ENCODE peak calls at places on chromosomes 16 and 17, in five cellular contexts. W is stimulated activated CD8-positive, alpha-beta memory T cell treated with anti-CD3 and anti-CD28 coated beads, Interleukin-4, amount 100 ng/mL, for 24 hours; B is AG04449; S is globus pallidus; P is head of caudate nucleus. F is an unnamed sample.

GRCh38 chr17:64651889-64652288 is 10.2 kb downstream of the SMURF2 start:
- DNase-seq in W (no peak), B (no peak), S (no peak), P (no peak), F (no peak)

GRCh38 chr16:66647866-66648265 is 43.4 kb downstream of the CMTM3 start:
- DNase-seq in W (no peak), B (no peak), S (no peak), P (no peak), F (no peak)

GRCh38 chr17:58020401-58020800 is 13.4 kb upstream of the SRSF1 start:
- DNase-seq in W (no peak), B (no peak), S (no peak), P (no peak), F (no peak)

GRCh38 chr16:88510091-88510719 is 57.1 kb downstream of the ZFPM1 start:
- DNase-seq in W (no peak), B (no peak), S (no peak), P (no peak), F (no peak)

GRCh38 chr16:28974437-28975157 is at the start of gene SPNS1:
- DNase-seq in W (peak), B (peak), S (peak), P (peak), F (peak)

GRCh38 chr17:57714660-57715059 is 30.4 kb downstream of the CCDC182 start:
- DNase-seq in W (no peak), B (no peak), S (no peak), P (no peak), F (no peak)

GRCh38 chr17:69250641-69251040 is 22.0 kb upstream of the ABCA10 start:
- DNase-seq in W (no peak), B (no peak), S (no peak), P (no peak), F (no peak)

GRCh38 chr17:65102788-65103187 is 34.4 kb upstream of the RGS9 start:
- DNase-seq in W (no peak), B (no peak), S (no peak), P (no peak), F (no peak)

GRCh38 chr17:55717432-55717831 is 5.2 kb downstream of the TMEM100 start:
- DNase-seq in W (no peak), B (no peak), S (no peak), P (no peak), F (no peak)

GRCh38 chr16:85187002-85187401 is 74.7 kb upstream of the CIBAR2 start:
- DNase-seq in W (no peak), B (no peak), S (peak), P (no peak), F (no peak)

GRCh38 chr17:17018612-17019429 is 23.4 kb upstream of the MPRIP start:
- DNase-seq in W (no peak), B (no peak), S (no peak), P (no peak), F (no peak)

GRCh38 chr17:48258317-48258716 is 150.8 kb downstream of the SNX11 start:
- DNase-seq in W (no peak), B (no peak), S (no peak), P (no peak), F (no peak)

GRCh38 chr17:6510321-6511023 is 45.9 kb downstream of the PITPNM3 start:
- DNase-seq in W (no peak), B (no peak), S (no peak), P (no peak), F (no peak)

GRCh38 chr17:63442549-63443035 is 3.5 kb downstream of the CYB561 start:
- DNase-seq in W (no peak), B (no peak), S (no peak), P (no peak), F (no peak)

GRCh38 chr17:56125830-56126819 is 27.1 kb upstream of the ANKFN1 start:
- DNase-seq in W (no peak), B (peak), S (no peak), P (no peak), F (no peak)

GRCh38 chr16:9092963-9093477 is 1.6 kb downstream of the HAPSTR1 start:
- DNase-seq in W (peak), B (no peak), S (peak), P (no peak), F (peak)

GRCh38 chr17:31918701-31919128 is 17.2 kb upstream of the UTP6 start:
- DNase-seq in W (no peak), B (no peak), S (no peak), P (no peak), F (no peak)

GRCh38 chr17:81199482-81199830 is 23.3 kb downstream of the CEP131 start:
- DNase-seq in W (no peak), B (no peak), S (no peak), P (no peak), F (no peak)

GRCh38 chr17:82213251-82214011 is 789 bp upstream of the CCDC57 start:
- DNase-seq in W (peak), B (peak), S (no peak), P (peak), F (peak)

GRCh38 chr16:26532456-26532855 is 534.3 kb upstream of the C16orf82 start:
- DNase-seq in W (no peak), B (no peak), S (peak), P (no peak), F (no peak)

GRCh38 chr16:4266372-4266771 is 6.5 kb downstream of the TFAP4 start:
- DNase-seq in W (no peak), B (no peak), S (no peak), P (no peak), F (no peak)

GRCh38 chr16:84055801-84056634 is 13.4 kb upstream of the SLC38A8 start:
- DNase-seq in W (no peak), B (no peak), S (no peak), P (no peak), F (no peak)

GRCh38 chr16:25148568-25149215 is 37.1 kb downstream of the LCMT1 start:
- DNase-seq in W (no peak), B (no peak), S (no peak), P (no peak), F (no peak)

GRCh38 chr16:47574091-47575054 is 113.2 kb downstream of the PHKB start:
- DNase-seq in W (no peak), B (no peak), S (no peak), P (no peak), F (no peak)

GRCh38 chr17:40322417-40323315 is 13.7 kb downstream of the RARA start:
- DNase-seq in W (peak), B (no peak), S (peak), P (no peak), F (peak)

GRCh38 chr16:87580855-87581261 is 21.4 kb upstream of the JPH3 start:
- DNase-seq in W (no peak), B (no peak), S (no peak), P (no peak), F (no peak)

GRCh38 chr17:9381068-9381467 is 194.6 kb downstream of the STX8 start:
- DNase-seq in W (no peak), B (no peak), S (no peak), P (no peak), F (no peak)

GRCh38 chr17:58200024-58200633 is 7.6 kb downstream of the EPX start:
- DNase-seq in W (peak), B (no peak), S (no peak), P (peak), F (peak)

GRCh38 chr17:8632087-8632486 is 1.6 kb upstream of the MYH10 start:
- DNase-seq in W (no peak), B (no peak), S (no peak), P (no peak), F (no peak)

GRCh38 chr17:7211512-7212277 is 7.9 kb downstream of the DLG4 start:
- DNase-seq in W (no peak), B (no peak), S (no peak), P (no peak), F (no peak)

GRCh38 chr16:10616744-10617640 is 36.6 kb upstream of the EMP2 start:
- DNase-seq in W (no peak), B (no peak), S (peak), P (peak), F (no peak)

GRCh38 chr16:22372882-22373661 is 1.3 kb downstream of the CDR2 start:
- DNase-seq in W (no peak), B (no peak), S (no peak), P (no peak), F (no peak)

GRCh38 chr17:7575959-7576358 is 3.5 kb upstream of the CD68 start:
- DNase-seq in W (no peak), B (no peak), S (no peak), P (no peak), F (no peak)

GRCh38 chr17:40122944-40123810 is 1.4 kb downstream of the MSL1 start:
- DNase-seq in W (no peak), B (no peak), S (no peak), P (peak), F (no peak)